ENCODE peak calls at places on chromosomes 1 and 21, in four cellular contexts. One of them, this sample, is unnamed.

GRCh38 chr1:6184083-6184783 is 4.1 kb upstream of the CHD5 start:
- DNase-seq in CD4-positive, CD25-positive, alpha-beta regulatory T cell: no peak
- DNase-seq in fibroblast of pulmonary artery: no peak
- DNase-seq in stomach: no peak
- DNase-seq in this sample: no peak

GRCh38 chr1:105608713-105609112 is 1447.8 kb upstream of the PRMT6 start:
- DNase-seq in CD4-positive, CD25-positive, alpha-beta regulatory T cell: no peak
- DNase-seq in fibroblast of pulmonary artery: peak
- DNase-seq in stomach: no peak
- DNase-seq in this sample: peak

GRCh38 chr1:235111107-235111506 is 17.5 kb downstream of the TOMM20 start:
- DNase-seq in CD4-positive, CD25-positive, alpha-beta regulatory T cell: no peak
- DNase-seq in fibroblast of pulmonary artery: no peak
- DNase-seq in stomach: no peak
- DNase-seq in this sample: no peak

GRCh38 chr1:103489881-103490280 is 35.6 kb upstream of the RNPC3 start:
- DNase-seq in CD4-positive, CD25-positive, alpha-beta regulatory T cell: no peak
- DNase-seq in fibroblast of pulmonary artery: peak
- DNase-seq in stomach: no peak
- DNase-seq in this sample: no peak

GRCh38 chr1:172977296-172978027 is 73.3 kb downstream of the TNFSF18 start:
- DNase-seq in CD4-positive, CD25-positive, alpha-beta regulatory T cell: no peak
- DNase-seq in fibroblast of pulmonary artery: no peak
- DNase-seq in stomach: no peak
- DNase-seq in this sample: no peak

GRCh38 chr1:175267716-175268416 is 75.3 kb upstream of the KIAA0040 start:
- DNase-seq in CD4-positive, CD25-positive, alpha-beta regulatory T cell: no peak
- DNase-seq in fibroblast of pulmonary artery: peak
- DNase-seq in stomach: no peak
- DNase-seq in this sample: no peak

GRCh38 chr1:185776521-185776920 is 42.3 kb downstream of the HMCN1 start:
- DNase-seq in CD4-positive, CD25-positive, alpha-beta regulatory T cell: no peak
- DNase-seq in fibroblast of pulmonary artery: no peak
- DNase-seq in stomach: no peak
- DNase-seq in this sample: no peak

GRCh38 chr1:185448591-185449186 is 131.6 kb upstream of the IVNS1ABP start:
- DNase-seq in CD4-positive, CD25-positive, alpha-beta regulatory T cell: no peak
- DNase-seq in fibroblast of pulmonary artery: peak
- DNase-seq in stomach: no peak
- DNase-seq in this sample: no peak

GRCh38 chr21:39556176-39556575 is 56.6 kb upstream of the B3GALT5 start:
- DNase-seq in CD4-positive, CD25-positive, alpha-beta regulatory T cell: no peak
- DNase-seq in fibroblast of pulmonary artery: no peak
- DNase-seq in stomach: no peak
- DNase-seq in this sample: no peak

GRCh38 chr1:117569956-117570355 is 35.9 kb upstream of the TENT5C start:
- DNase-seq in CD4-positive, CD25-positive, alpha-beta regulatory T cell: no peak
- DNase-seq in fibroblast of pulmonary artery: no peak
- DNase-seq in stomach: no peak
- DNase-seq in this sample: no peak

GRCh38 chr1:118985611-118986290 is 2.4 kb downstream of the TBX15 start:
- DNase-seq in CD4-positive, CD25-positive, alpha-beta regulatory T cell: no peak
- DNase-seq in fibroblast of pulmonary artery: no peak
- DNase-seq in stomach: no peak
- DNase-seq in this sample: no peak

GRCh38 chr1:77889671-77890070 is 1.2 kb downstream of the NEXN start:
- DNase-seq in CD4-positive, CD25-positive, alpha-beta regulatory T cell: no peak
- DNase-seq in fibroblast of pulmonary artery: peak
- DNase-seq in stomach: no peak
- DNase-seq in this sample: no peak

GRCh38 chr1:44783697-44784093 is 4.3 kb downstream of the BEST4 start:
- DNase-seq in CD4-positive, CD25-positive, alpha-beta regulatory T cell: no peak
- DNase-seq in fibroblast of pulmonary artery: no peak
- DNase-seq in stomach: peak
- DNase-seq in this sample: no peak

GRCh38 chr1:110067429-110067956 is 3.0 kb downstream of the ALX3 start:
- DNase-seq in CD4-positive, CD25-positive, alpha-beta regulatory T cell: no peak
- DNase-seq in fibroblast of pulmonary artery: no peak
- DNase-seq in stomach: no peak
- DNase-seq in this sample: no peak

GRCh38 chr1:239434181-239434580 is 47.8 kb downstream of the CHRM3 start:
- DNase-seq in CD4-positive, CD25-positive, alpha-beta regulatory T cell: no peak
- DNase-seq in fibroblast of pulmonary artery: no peak
- DNase-seq in stomach: no peak
- DNase-seq in this sample: no peak

GRCh38 chr1:85328713-85329376 is 52.4 kb upstream of the BCL10 start:
- DNase-seq in CD4-positive, CD25-positive, alpha-beta regulatory T cell: no peak
- DNase-seq in fibroblast of pulmonary artery: peak
- DNase-seq in stomach: no peak
- DNase-seq in this sample: no peak

GRCh38 chr1:35605071-35605881 is 32.2 kb downstream of the TFAP2E start:
- DNase-seq in CD4-positive, CD25-positive, alpha-beta regulatory T cell: no peak
- DNase-seq in fibroblast of pulmonary artery: peak
- DNase-seq in stomach: no peak
- DNase-seq in this sample: no peak

DNA sequence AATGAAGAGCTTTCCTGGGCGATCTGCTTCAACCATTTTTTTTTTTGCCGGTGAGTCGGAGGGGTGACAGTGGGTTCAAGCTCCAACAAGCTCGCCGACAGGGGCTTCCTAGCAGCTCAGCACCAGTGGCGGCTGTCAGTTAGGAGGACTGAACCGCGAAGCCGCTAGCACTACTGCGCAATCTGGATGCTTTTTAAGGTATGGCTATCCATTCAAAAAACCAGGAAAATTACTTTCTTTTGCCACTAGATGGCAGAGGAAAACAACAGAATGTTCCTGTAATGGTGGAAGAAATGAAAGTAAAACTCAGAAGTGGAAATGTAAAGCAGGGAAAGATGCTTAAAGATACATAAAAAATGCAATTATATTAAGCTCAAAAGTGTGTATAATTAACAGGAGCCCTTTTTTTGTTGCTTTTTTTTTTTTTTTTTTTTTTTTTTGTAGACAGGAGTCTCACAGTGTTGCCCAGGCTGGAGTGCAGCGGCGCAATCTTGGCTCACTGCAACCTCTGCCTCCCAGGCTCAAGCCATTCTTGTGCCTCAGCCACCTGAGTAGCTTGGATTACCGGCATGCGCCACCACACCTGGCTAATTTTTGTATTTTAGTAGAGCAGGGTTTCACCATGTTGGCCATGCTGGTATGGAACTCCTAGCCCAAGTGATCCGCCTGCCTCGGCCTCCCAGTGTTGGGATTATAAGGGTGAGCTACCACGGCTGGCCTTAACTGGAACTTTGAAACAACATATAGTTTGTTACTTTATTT is 8.5 kb downstream of the KYAT3 start:
- DNase-seq in CD4-positive, CD25-positive, alpha-beta regulatory T cell: peak
- DNase-seq in fibroblast of pulmonary artery: peak
- DNase-seq in stomach: no peak
- DNase-seq in this sample: peak
- H3K4me3 ChIP-seq in CD4-positive, CD25-positive, alpha-beta regulatory T cell: peak
- H3K4me3 ChIP-seq in fibroblast of pulmonary artery: peak
- H3K4me3 ChIP-seq in stomach: peak
- H3K4me3 ChIP-seq in this sample: peak

GRCh38 chr1:181113061-181113695 is 24.7 kb downstream of the IER5 start:
- DNase-seq in CD4-positive, CD25-positive, alpha-beta regulatory T cell: no peak
- DNase-seq in fibroblast of pulmonary artery: peak
- DNase-seq in stomach: no peak
- DNase-seq in this sample: no peak
- H3K4me3 ChIP-seq in CD4-positive, CD25-positive, alpha-beta regulatory T cell: no peak
- H3K4me3 ChIP-seq in fibroblast of pulmonary artery: no peak
- H3K4me3 ChIP-seq in stomach: no peak
- H3K4me3 ChIP-seq in this sample: no peak

DNA sequence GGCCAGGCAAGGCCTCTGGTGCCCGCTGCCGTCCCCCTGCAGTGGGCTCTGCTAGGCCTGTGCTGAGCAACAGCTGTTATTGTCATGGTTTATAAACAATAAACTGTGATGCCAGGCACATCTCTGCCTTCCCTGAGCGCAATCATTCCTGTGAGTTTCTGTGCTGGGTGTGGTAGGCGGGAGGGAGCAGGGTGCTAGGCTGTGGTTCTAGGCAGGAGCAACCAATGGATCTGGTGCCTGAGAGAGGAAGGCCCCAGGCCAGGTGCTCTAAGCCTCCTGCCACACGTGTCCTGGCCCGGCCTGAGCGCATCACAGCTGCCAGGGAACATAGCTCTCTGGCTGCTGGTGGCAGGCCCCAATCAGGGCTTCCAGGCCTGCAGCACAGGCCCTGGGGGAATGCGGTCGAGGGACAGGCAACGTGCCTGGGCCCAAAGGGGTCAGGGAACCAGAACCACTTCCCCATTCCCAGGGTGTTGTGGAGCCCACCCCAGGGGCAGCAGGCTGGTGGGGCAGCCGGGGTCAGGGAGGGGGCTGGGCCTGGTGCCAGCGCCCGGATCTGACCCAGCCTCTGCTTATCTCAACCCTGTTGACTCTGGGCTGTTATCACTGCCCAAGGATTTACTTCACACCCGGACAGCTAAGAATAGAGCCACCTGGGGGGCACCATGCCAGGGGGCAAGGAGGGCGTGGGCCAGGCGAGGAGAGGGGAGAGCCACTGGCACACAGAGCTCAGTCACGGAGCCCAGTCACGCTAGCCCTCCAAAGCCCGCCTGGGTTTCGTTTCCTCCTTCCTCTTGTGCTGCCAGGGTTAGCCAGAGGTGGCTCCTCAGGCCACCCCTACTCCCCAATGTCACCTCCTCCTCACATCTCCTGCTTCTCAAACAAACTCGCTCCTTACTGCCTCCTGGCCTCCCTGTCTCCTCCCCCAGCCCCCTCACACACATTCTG is 11.5 kb downstream of the TRIM46 start:
- DNase-seq in CD4-positive, CD25-positive, alpha-beta regulatory T cell: no peak
- DNase-seq in fibroblast of pulmonary artery: no peak
- DNase-seq in stomach: peak
- DNase-seq in this sample: no peak
- H3K4me3 ChIP-seq in CD4-positive, CD25-positive, alpha-beta regulatory T cell: no peak
- H3K4me3 ChIP-seq in fibroblast of pulmonary artery: no peak
- H3K4me3 ChIP-seq in stomach: no peak
- H3K4me3 ChIP-seq in this sample: no peak

GRCh38 chr21:34907783-34908423 is 141.2 kb downstream of the RUNX1 start:
- DNase-seq in CD4-positive, CD25-positive, alpha-beta regulatory T cell: no peak
- DNase-seq in fibroblast of pulmonary artery: no peak
- DNase-seq in stomach: no peak
- DNase-seq in this sample: no peak
- H3K4me3 ChIP-seq in CD4-positive, CD25-positive, alpha-beta regulatory T cell: no peak
- H3K4me3 ChIP-seq in fibroblast of pulmonary artery: no peak
- H3K4me3 ChIP-seq in stomach: no peak
- H3K4me3 ChIP-seq in this sample: peak

GRCh38 chr1:39106949-39107740 is 81.0 kb downstream of the NDUFS5 start:
- DNase-seq in CD4-positive, CD25-positive, alpha-beta regulatory T cell: no peak
- DNase-seq in fibroblast of pulmonary artery: no peak
- DNase-seq in stomach: no peak
- DNase-seq in this sample: peak
- H3K4me3 ChIP-seq in CD4-positive, CD25-positive, alpha-beta regulatory T cell: no peak
- H3K4me3 ChIP-seq in fibroblast of pulmonary artery: peak
- H3K4me3 ChIP-seq in stomach: peak
- H3K4me3 ChIP-seq in this sample: peak

GRCh38 chr1:69315823-69316222 is 251.9 kb upstream of the LRRC7 start:
- DNase-seq in CD4-positive, CD25-positive, alpha-beta regulatory T cell: no peak
- DNase-seq in fibroblast of pulmonary artery: no peak
- DNase-seq in stomach: no peak
- DNase-seq in this sample: no peak
- H3K4me3 ChIP-seq in CD4-positive, CD25-positive, alpha-beta regulatory T cell: no peak
- H3K4me3 ChIP-seq in fibroblast of pulmonary artery: no peak
- H3K4me3 ChIP-seq in stomach: no peak
- H3K4me3 ChIP-seq in this sample: no peak

GRCh38 chr1:41917051-41917530 is 1.6 kb downstream of the HIVEP3 start:
- DNase-seq in CD4-positive, CD25-positive, alpha-beta regulatory T cell: no peak
- DNase-seq in fibroblast of pulmonary artery: no peak
- DNase-seq in stomach: no peak
- DNase-seq in this sample: no peak
- H3K4me3 ChIP-seq in CD4-positive, CD25-positive, alpha-beta regulatory T cell: peak
- H3K4me3 ChIP-seq in fibroblast of pulmonary artery: peak
- H3K4me3 ChIP-seq in stomach: peak
- H3K4me3 ChIP-seq in this sample: peak

GRCh38 chr1:53510215-53510614 is 51.0 kb downstream of the DMRTB1 start:
- DNase-seq in CD4-positive, CD25-positive, alpha-beta regulatory T cell: no peak
- DNase-seq in fibroblast of pulmonary artery: no peak
- DNase-seq in stomach: no peak
- DNase-seq in this sample: no peak

GRCh38 chr1:53509775-53510174 is 50.6 kb downstream of the DMRTB1 start:
- DNase-seq in CD4-positive, CD25-positive, alpha-beta regulatory T cell: no peak
- DNase-seq in fibroblast of pulmonary artery: no peak
- DNase-seq in stomach: no peak
- DNase-seq in this sample: no peak

GRCh38 chr1:53507115-53507816 is 48.1 kb downstream of the DMRTB1 start:
- DNase-seq in CD4-positive, CD25-positive, alpha-beta regulatory T cell: no peak
- DNase-seq in fibroblast of pulmonary artery: no peak
- DNase-seq in stomach: no peak
- DNase-seq in this sample: no peak

GRCh38 chr1:53508056-53508990 is 49.1 kb downstream of the DMRTB1 start:
- DNase-seq in CD4-positive, CD25-positive, alpha-beta regulatory T cell: no peak
- DNase-seq in fibroblast of pulmonary artery: no peak
- DNase-seq in stomach: no peak
- DNase-seq in this sample: no peak

DNA sequence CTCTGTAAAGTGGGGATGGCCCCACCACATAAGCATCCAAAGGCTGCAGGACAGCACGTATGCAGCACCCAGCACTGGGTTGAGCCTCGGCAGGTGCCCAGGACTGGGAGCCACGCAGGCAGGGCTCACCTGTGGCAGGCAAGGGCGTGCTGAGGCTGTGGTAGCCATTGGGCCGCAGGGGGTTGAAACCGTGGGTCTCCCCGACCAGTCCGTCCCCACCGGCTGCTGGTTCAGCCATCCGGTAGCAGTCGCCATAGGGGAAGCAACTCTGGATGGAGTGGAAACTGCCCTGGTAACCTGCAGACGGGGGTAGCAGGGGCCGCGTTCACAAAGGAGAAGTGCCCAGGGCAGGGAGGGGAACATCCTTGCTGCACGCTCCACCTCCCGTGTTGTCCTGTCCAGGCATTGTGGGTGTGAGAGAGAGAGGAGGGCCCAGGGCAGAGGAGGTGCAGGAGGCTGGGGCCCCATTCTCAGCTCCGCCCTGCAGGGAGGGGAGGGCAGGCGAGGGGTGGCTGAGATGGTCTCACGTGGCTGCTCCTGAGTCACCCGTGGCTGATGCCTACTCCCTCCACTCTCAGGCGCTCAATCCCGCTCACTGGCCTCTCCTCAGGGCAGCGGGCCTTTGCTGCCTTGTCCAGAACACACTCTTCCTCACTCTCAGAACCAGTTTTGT is 49.9 kb downstream of the DMRTB1 start:
- DNase-seq in CD4-positive, CD25-positive, alpha-beta regulatory T cell: no peak
- DNase-seq in fibroblast of pulmonary artery: no peak
- DNase-seq in stomach: no peak
- DNase-seq in this sample: no peak
- H3K4me3 ChIP-seq in CD4-positive, CD25-positive, alpha-beta regulatory T cell: no peak
- H3K4me3 ChIP-seq in fibroblast of pulmonary artery: no peak
- H3K4me3 ChIP-seq in stomach: no peak
- H3K4me3 ChIP-seq in this sample: no peak

GRCh38 chr1:114749835-114750234 is 7.9 kb downstream of the CSDE1 start:
- DNase-seq in CD4-positive, CD25-positive, alpha-beta regulatory T cell: no peak
- DNase-seq in fibroblast of pulmonary artery: no peak
- DNase-seq in stomach: no peak
- DNase-seq in this sample: no peak

GRCh38 chr1:114753143-114753542 is 4.6 kb downstream of the CSDE1 start:
- DNase-seq in CD4-positive, CD25-positive, alpha-beta regulatory T cell: no peak
- DNase-seq in fibroblast of pulmonary artery: no peak
- DNase-seq in stomach: no peak
- DNase-seq in this sample: no peak

GRCh38 chr1:114755006-114755936 is 2.5 kb downstream of the CSDE1 start:
- DNase-seq in CD4-positive, CD25-positive, alpha-beta regulatory T cell: no peak
- DNase-seq in fibroblast of pulmonary artery: no peak
- DNase-seq in stomach: no peak
- DNase-seq in this sample: no peak

GRCh38 chr1:114746450-114747121 is 11.2 kb downstream of the CSDE1 start:
- DNase-seq in CD4-positive, CD25-positive, alpha-beta regulatory T cell: no peak
- DNase-seq in fibroblast of pulmonary artery: no peak
- DNase-seq in stomach: no peak
- DNase-seq in this sample: no peak

GRCh38 chr1:114750780-114751179 is 7.0 kb downstream of the CSDE1 start:
- DNase-seq in CD4-positive, CD25-positive, alpha-beta regulatory T cell: peak
- DNase-seq in fibroblast of pulmonary artery: no peak
- DNase-seq in stomach: no peak
- DNase-seq in this sample: no peak
- H3K4me3 ChIP-seq in CD4-positive, CD25-positive, alpha-beta regulatory T cell: peak
- H3K4me3 ChIP-seq in fibroblast of pulmonary artery: no peak
- H3K4me3 ChIP-seq in stomach: no peak
- H3K4me3 ChIP-seq in this sample: no peak